ENCODE peak calls at places on chromosomes 12 and 14, in five cellular contexts. T, D, M, F and Q are unnamed samples. For H3K9me3, the result is how much of the 10 kb centered on the place peaks cover.

GRCh38 chr14:46344327-46344937 is 307.1 kb downstream of the RPL10L start:
- DNase-seq in T (no peak), D (no peak), M (peak), F (no peak), Q (no peak)

GRCh38 chr14:71322660-71323250 is 415.5 kb downstream of the PCNX1 start:
- DNase-seq in T (no peak), D (no peak), M (peak), F (no peak), Q (no peak)

GRCh38 chr14:69712217-69712565 is 54.8 kb upstream of the SRSF5 start:
- DNase-seq in T (no peak), D (no peak), M (no peak), F (no peak), Q (no peak)

GRCh38 chr12:90399317-90399716 is 555.7 kb downstream of the CCER1 start:
- DNase-seq in T (no peak), D (no peak), M (no peak), F (no peak), Q (no peak)

GRCh38 chr12:72547593-72547992 is 275.4 kb downstream of the TRHDE start:
- DNase-seq in T (no peak), D (no peak), M (no peak), F (no peak), Q (no peak)

GRCh38 chr12:81284137-81284536 is 206.3 kb downstream of the ACSS3 start:
- DNase-seq in T (no peak), D (no peak), M (no peak), F (no peak), Q (no peak)

GRCh38 chr12:12449533-12450025 is 92.7 kb downstream of the BORCS5 start:
- DNase-seq in T (no peak), D (no peak), M (peak), F (no peak), Q (no peak)

GRCh38 chr14:92590941-92591340 is 77.4 kb downstream of the RIN3 start:
- DNase-seq in T (no peak), D (no peak), M (no peak), F (no peak), Q (no peak)

GRCh38 chr12:58776144-58776543 is 144.2 kb downstream of the LRIG3 start:
- DNase-seq in T (no peak), D (no peak), M (peak), F (no peak), Q (no peak)

GRCh38 chr14:103029936-103030335 is 27.4 kb downstream of the CDC42BPB start:
- DNase-seq in T (no peak), D (no peak), M (no peak), F (no peak), Q (no peak)

GRCh38 chr14:55000381-55000780 is 26.5 kb downstream of the WDHD1 start:
- DNase-seq in T (no peak), D (no peak), M (peak), F (no peak), Q (no peak)

GRCh38 chr12:12559699-12560296 is 2.9 kb downstream of the DUSP16 start:
- DNase-seq in T (no peak), D (no peak), M (no peak), F (no peak), Q (no peak)

GRCh38 chr14:79551591-79551990 is 659.7 kb downstream of the DIO2 start:
- DNase-seq in T (no peak), D (no peak), M (no peak), F (no peak), Q (no peak)

GRCh38 chr14:52351561-52352491 is 37.7 kb downstream of the PTGER2 start:
- DNase-seq in T (no peak), D (no peak), M (peak), F (no peak), Q (no peak)

GRCh38 chr14:73811164-73811503 is 40.5 kb upstream of the PTGR2 start:
- DNase-seq in T (no peak), D (no peak), M (no peak), F (no peak), Q (no peak)

GRCh38 chr12:53726946-53727309 is 324 bp downstream of the CALCOCO1 start:
- DNase-seq in T (no peak), D (peak), M (peak), F (no peak), Q (no peak)

GRCh38 chr12:22282283-22282682 is 52.2 kb downstream of the ST8SIA1 start:
- DNase-seq in T (no peak), D (no peak), M (peak), F (no peak), Q (no peak)

GRCh38 chr12:32390572-32391219 is 8.7 kb upstream of the FGD4 start:
- DNase-seq in T (peak), D (peak), M (peak), F (no peak), Q (no peak)

GRCh38 chr14:58298880-58299664 is 717 bp downstream of the ARID4A start:
- DNase-seq in T (peak), D (peak), M (no peak), F (peak), Q (no peak)

GRCh38 chr12:87266305-87266704 is 762.9 kb downstream of the C12orf50 start:
- DNase-seq in T (no peak), D (no peak), M (no peak), F (no peak), Q (no peak)

GRCh38 chr12:18160901-18161300 is 70.9 kb upstream of the RERGL start:
- DNase-seq in T (no peak), D (no peak), M (no peak), F (no peak), Q (no peak)

GRCh38 chr14:74941676-74942097 is 13.7 kb downstream of the PGF start:
- DNase-seq in T (peak), D (no peak), M (peak), F (peak), Q (peak)

GRCh38 chr12:70831538-70831937 is 89.0 kb downstream of the PTPRR start:
- DNase-seq in T (no peak), D (no peak), M (peak), F (no peak), Q (no peak)

GRCh38 chr12:100158535-100158934 is 15.9 kb upstream of the BLTP3B start:
- DNase-seq in T (no peak), D (no peak), M (no peak), F (no peak), Q (no peak)

GRCh38 chr14:34138175-34138574 is 187.3 kb upstream of the EGLN3 start:
- DNase-seq in T (no peak), D (no peak), M (no peak), F (no peak), Q (no peak)

GRCh38 chr14:56580317-56580711 is 716 bp downstream of the TMEM260 start:
- DNase-seq in T (no peak), D (no peak), M (no peak), F (no peak), Q (no peak)

GRCh38 chr14:81193924-81194633 is 26.7 kb downstream of the GTF2A1 start:
- DNase-seq in T (no peak), D (no peak), M (no peak), F (no peak), Q (no peak)

GRCh38 chr12:117486840-117487659 is 125.6 kb upstream of the NOS1 start:
- DNase-seq in T (no peak), D (no peak), M (no peak), F (no peak), Q (no peak)

GRCh38 chr14:32968972-32969544 is 30.4 kb downstream of the NPAS3 start:
- DNase-seq in T (no peak), D (no peak), M (no peak), F (no peak), Q (no peak)

GRCh38 chr12:6372403-6373003 is 2.9 kb downstream of the SCNN1A start:
- DNase-seq in T (no peak), D (no peak), M (peak), F (no peak), Q (no peak)

DNA sequence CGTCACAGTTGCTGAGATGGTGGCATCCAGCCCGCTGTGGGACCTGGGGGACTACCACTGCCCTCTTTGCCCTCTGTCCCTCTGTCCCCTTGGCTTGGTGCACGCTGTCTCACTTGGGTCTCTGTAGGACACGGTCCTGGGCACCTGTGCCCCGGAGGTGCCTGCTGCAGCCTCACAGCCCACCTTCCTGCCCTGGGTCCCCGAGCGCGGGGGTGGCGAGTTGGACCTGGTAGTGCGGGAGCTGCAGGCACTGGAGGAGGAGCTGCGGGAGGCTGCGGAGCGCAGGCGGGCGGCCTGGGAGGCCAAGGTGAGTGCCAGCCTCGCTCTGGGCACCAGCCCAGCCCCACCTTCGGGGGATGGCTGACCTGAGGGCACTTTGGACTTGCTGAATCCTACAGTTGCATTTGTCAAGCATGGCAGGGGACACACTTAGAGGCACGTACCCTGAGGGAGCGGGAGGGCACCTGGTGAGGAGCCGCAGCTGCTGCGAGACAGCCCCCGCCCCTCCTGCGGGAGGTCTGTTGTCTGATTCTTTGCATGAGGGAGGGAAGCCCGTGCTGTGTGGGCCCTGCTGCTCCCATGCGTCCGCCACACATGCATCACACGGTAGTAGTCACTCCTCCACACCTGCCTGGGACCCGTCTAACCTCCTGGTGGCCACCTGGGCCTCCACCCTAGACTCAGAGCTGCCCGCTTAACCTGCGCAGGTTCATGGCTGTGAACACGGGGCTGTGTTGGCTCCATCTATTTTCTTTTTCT is 6.8 kb downstream of the TEDC1 start:
- DNase-seq in T (peak), D (no peak), M (no peak), F (peak), Q (no peak)
- H3K9me3 ChIP-seq in T (under half), D (under half), M (under half), F (under half), Q (under half)

GRCh38 chr12:84791444-84791843 is 121.2 kb downstream of the SLC6A15 start:
- DNase-seq in T (no peak), D (no peak), M (no peak), F (no peak), Q (no peak)
- H3K9me3 ChIP-seq in T (under half), D (under half), M (under half), F (under half), Q (under half)

GRCh38 chr12:50918584-50919316 is 33.6 kb upstream of the HIGD1C start:
- DNase-seq in T (no peak), D (no peak), M (no peak), F (no peak), Q (no peak)

GRCh38 chr12:50913224-50913623 is 39.1 kb upstream of the HIGD1C start:
- DNase-seq in T (no peak), D (no peak), M (no peak), F (no peak), Q (no peak)

GRCh38 chr12:50914872-50915484 is 37.4 kb upstream of the HIGD1C start:
- DNase-seq in T (no peak), D (no peak), M (no peak), F (no peak), Q (no peak)

DNA sequence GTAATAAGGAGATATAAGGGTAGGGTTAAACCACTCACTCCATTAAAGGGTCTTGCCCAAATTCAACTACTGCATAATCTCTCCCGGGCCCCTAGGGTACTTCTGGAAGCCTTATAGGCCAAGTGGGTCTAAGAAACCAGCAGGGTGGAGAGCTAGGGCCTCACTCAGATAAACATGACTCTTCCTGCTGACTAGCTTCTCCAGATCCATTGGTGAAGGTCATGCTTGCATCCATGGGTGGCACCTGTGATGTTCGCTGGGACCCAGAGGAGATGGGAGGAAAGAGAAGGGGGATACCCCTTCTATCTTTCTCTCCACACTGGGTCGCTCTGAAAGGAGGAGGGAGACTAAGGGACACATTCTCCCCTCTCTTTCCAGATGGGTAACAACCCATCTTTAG is 36.1 kb upstream of the HIGD1C start:
- DNase-seq in T (no peak), D (no peak), M (no peak), F (no peak), Q (no peak)
- H3K9me3 ChIP-seq in T (half or more), D (under half), M (under half), F (under half), Q (under half)

GRCh38 chr12:1306817-1307216 is 287.6 kb downstream of the FBXL14 start:
- DNase-seq in T (no peak), D (no peak), M (no peak), F (no peak), Q (no peak)
- H3K9me3 ChIP-seq in T (under half), D (under half), M (under half), F (under half), Q (under half)

DNA sequence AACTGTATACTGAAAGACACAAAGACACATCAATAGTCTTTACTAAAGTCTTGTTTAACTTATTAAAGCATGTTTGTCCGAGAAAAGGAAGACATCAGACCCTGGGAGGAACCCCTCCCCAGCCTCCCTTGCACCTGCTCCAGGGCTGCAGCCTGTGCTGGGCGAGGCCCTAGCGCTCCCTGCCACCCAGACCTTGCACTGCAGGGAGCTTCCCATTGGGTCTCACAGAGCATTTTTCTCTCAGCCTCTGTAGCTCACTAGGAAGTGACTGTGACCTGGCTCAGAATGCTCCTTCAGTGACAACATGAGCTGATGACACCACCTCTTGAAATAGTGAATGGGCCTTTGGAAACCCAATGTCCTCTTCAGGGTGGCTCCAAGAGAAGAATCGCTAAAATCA is 461.2 kb downstream of the TMEM121 start:
- DNase-seq in T (no peak), D (no peak), M (no peak), F (no peak), Q (no peak)
- H3K9me3 ChIP-seq in T (under half), D (under half), M (under half), F (under half), Q (under half)

DNA sequence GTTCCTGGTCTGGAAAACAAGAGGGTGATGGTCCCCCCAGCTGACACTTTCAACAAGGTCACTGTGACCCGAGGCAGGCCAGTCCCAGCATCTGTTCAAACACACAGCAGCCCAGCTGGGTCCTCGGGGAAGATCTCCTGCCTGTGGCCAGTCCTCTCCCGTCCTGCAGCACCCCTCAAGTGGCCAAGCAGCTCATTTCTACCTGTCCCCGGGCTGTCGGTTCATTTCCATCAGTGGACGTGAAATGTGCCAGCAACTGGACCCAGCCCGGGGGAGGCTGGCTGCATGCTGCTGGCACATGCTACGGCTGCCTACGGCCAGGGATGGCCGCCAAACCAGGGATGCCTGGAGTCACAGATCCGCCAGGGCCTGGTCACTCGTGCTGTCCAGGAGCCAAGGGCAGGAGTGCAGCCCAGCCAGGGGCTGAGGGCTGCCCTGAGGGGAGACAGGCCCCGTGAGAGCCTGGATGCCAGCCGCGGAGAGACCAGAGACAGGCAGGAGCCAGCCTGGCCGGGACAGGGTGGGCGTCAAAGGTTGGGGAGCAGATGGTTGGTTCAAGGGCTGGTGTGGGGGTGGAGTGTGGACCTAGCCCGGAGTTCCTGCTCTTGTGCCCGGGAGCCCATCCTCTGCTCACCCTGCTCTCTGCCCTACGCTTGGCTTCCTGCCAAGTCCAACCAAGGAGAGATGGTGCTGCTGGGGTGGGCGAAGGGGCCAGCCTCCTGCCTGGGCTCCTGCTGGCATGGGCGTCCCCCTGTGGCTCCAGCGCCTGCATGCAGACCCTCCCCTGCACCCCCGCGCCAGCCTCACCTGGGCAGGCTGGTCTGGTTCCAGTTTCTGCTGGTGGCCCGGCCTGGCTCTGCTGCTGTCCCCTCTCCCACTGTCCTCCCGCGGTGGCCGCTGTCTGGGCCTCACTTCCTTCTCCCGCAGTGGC is 143.8 kb downstream of the ADGRD1 start:
- DNase-seq in T (peak), D (peak), M (no peak), F (no peak), Q (no peak)
- H3K9me3 ChIP-seq in T (under half), D (under half), M (under half), F (under half), Q (under half)

DNA sequence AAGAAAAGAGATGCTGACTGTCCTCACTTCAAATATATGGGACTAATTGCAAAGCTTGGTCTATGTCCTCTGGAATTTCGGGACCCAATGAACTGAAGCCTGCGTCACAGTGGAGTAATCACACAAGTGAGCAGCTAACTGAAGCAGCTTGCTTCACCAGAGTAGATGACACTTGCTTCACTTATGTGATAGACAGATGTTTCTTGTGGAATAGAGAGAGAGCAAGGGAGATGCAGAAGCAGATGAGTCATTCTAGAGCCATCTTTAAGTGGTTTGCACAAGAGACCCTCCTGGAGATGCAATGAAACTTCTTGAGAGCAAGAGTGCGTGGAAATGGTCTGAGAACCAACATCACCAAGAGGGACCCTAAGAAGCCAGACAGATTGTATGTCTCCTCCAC is 1537.1 kb upstream of the FLRT2 start:
- DNase-seq in T (no peak), D (no peak), M (no peak), F (no peak), Q (no peak)
- H3K9me3 ChIP-seq in T (under half), D (under half), M (under half), F (under half), Q (under half)

DNA sequence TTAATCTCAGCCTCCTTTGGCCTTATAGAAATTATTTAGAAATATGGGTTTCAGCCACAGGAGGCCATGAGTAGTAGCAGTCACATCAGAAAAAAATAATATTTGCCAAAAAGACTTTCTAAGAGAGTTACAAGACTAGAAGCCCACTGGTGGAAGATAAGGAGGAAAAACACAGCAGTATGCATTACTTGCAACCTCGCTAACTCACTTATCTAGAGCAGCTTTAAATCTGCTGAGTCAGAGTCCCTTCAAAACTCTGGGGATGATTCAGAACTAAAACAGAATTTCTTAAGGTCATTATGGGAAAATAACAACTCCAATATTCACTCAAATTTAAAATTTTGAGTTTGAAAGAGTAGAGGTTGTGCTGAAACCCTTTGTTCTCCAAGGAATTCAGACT is 6.2 kb downstream of the OR4K17 start:
- DNase-seq in T (no peak), D (no peak), M (no peak), F (no peak), Q (no peak)
- H3K9me3 ChIP-seq in T (under half), D (under half), M (under half), F (under half), Q (under half)